ENCODE peak calls at places on chromosomes 5 and 9, in four cellular contexts. S is heart left ventricle, Z is NCI-H1105 treated with DMSO at 0.1 percent for 48 hours, X is mucosa of gallbladder. N is an unnamed sample.

GRCh38 chr5:149466457-149466972 is 84.7 kb downstream of the CSNK1A1 start:
- DNase-seq in S (no peak), Z (no peak), X (no peak), N (peak)

GRCh38 chr9:13719410-13719809 is 439.9 kb upstream of the MPDZ start:
- DNase-seq in S (no peak), Z (no peak), X (no peak), N (no peak)

GRCh38 chr9:126294331-126295081 is 32.1 kb upstream of the MVB12B start:
- DNase-seq in S (no peak), Z (no peak), X (no peak), N (no peak)

GRCh38 chr5:157682257-157682656 is 10.9 kb downstream of the C5orf52 start:
- DNase-seq in S (no peak), Z (no peak), X (no peak), N (no peak)

GRCh38 chr9:128554155-128554862 is 1.9 kb downstream of the SPTAN1 start:
- DNase-seq in S (peak), Z (no peak), X (peak), N (peak)

GRCh38 chr9:95725045-95725444 is 150.4 kb upstream of the ERCC6L2 start:
- DNase-seq in S (no peak), Z (no peak), X (no peak), N (no peak)

GRCh38 chr5:62727184-62727583 is 148.6 kb downstream of the LRRC70 start:
- DNase-seq in S (no peak), Z (no peak), X (no peak), N (no peak)

GRCh38 chr9:4327504-4328191 is 27.8 kb upstream of the GLIS3 start:
- DNase-seq in S (no peak), Z (no peak), X (no peak), N (peak)

GRCh38 chr9:81476808-81477207 is 212.5 kb downstream of the TLE1 start:
- DNase-seq in S (no peak), Z (no peak), X (no peak), N (no peak)

GRCh38 chr5:77358566-77359205 is 133.4 kb downstream of the WDR41 start:
- DNase-seq in S (no peak), Z (no peak), X (no peak), N (peak)

GRCh38 chr5:157290981-157291711 is 25.2 kb downstream of the CYFIP2 start:
- DNase-seq in S (no peak), Z (no peak), X (peak), N (no peak)

GRCh38 chr5:167916261-167916660 is 375.2 kb upstream of the WWC1 start:
- DNase-seq in S (no peak), Z (no peak), X (no peak), N (peak)

GRCh38 chr5:113068559-113068958 is 92.0 kb downstream of the DCP2 start:
- DNase-seq in S (no peak), Z (no peak), X (no peak), N (no peak)